ENCODE peak calls at places on chromosomes 12 and 14, in seven cellular contexts. One of them, this sample, is unnamed.
A peak's percentile ranks its signal among the peaks of the same experiment; 100 is the strongest.

GRCh38 chr14:93974833-93975232 is 1.5 kb downstream of the ASB2 start:
- DNase-seq in NCI-H446 treated with DMSO at 0.1 percent for 48 hours: peak; percentile 8
- DNase-seq in stimulated activated CD4-positive, alpha-beta T cell treated with anti-CD3 and anti-CD28 coated beads, Interleukin-15, amount 100 ng/mL, for 24 hours: no peak
- DNase-seq in mammary epithelial cell: no peak
- DNase-seq in AG10803: no peak
- DNase-seq in mucosa of descending colon: no peak
- DNase-seq in adipocyte: no peak
- DNase-seq in this sample: no peak

GRCh38 chr12:102050660-102051430 is 10.9 kb downstream of the WASHC3 start:
- DNase-seq in NCI-H446 treated with DMSO at 0.1 percent for 48 hours: no peak
- DNase-seq in stimulated activated CD4-positive, alpha-beta T cell treated with anti-CD3 and anti-CD28 coated beads, Interleukin-15, amount 100 ng/mL, for 24 hours: no peak
- DNase-seq in mammary epithelial cell: no peak
- DNase-seq in AG10803: no peak
- DNase-seq in mucosa of descending colon: no peak
- DNase-seq in adipocyte: no peak
- DNase-seq in this sample: no peak

GRCh38 chr14:29321646-29322045 is 555.1 kb downstream of the FOXG1 start:
- DNase-seq in NCI-H446 treated with DMSO at 0.1 percent for 48 hours: no peak
- DNase-seq in stimulated activated CD4-positive, alpha-beta T cell treated with anti-CD3 and anti-CD28 coated beads, Interleukin-15, amount 100 ng/mL, for 24 hours: no peak
- DNase-seq in mammary epithelial cell: no peak
- DNase-seq in AG10803: peak; percentile 31
- DNase-seq in mucosa of descending colon: no peak
- DNase-seq in adipocyte: peak; percentile 18
- DNase-seq in this sample: no peak

GRCh38 chr12:77032406-77032805 is 33.0 kb downstream of the E2F7 start:
- DNase-seq in NCI-H446 treated with DMSO at 0.1 percent for 48 hours: no peak
- DNase-seq in stimulated activated CD4-positive, alpha-beta T cell treated with anti-CD3 and anti-CD28 coated beads, Interleukin-15, amount 100 ng/mL, for 24 hours: no peak
- DNase-seq in mammary epithelial cell: peak; percentile 90
- DNase-seq in AG10803: peak; percentile 77
- DNase-seq in mucosa of descending colon: no peak
- DNase-seq in adipocyte: no peak
- DNase-seq in this sample: no peak

GRCh38 chr14:64708148-64709004 is 4.2 kb downstream of the PLEKHG3 start:
- DNase-seq in NCI-H446 treated with DMSO at 0.1 percent for 48 hours: no peak
- DNase-seq in stimulated activated CD4-positive, alpha-beta T cell treated with anti-CD3 and anti-CD28 coated beads, Interleukin-15, amount 100 ng/mL, for 24 hours: no peak
- DNase-seq in mammary epithelial cell: peak; percentile 89
- DNase-seq in AG10803: no peak
- DNase-seq in mucosa of descending colon: no peak
- DNase-seq in adipocyte: no peak
- DNase-seq in this sample: peak; percentile 77

GRCh38 chr12:124148481-124148880 is 146.4 kb upstream of the RFLNA start:
- DNase-seq in NCI-H446 treated with DMSO at 0.1 percent for 48 hours: no peak
- DNase-seq in stimulated activated CD4-positive, alpha-beta T cell treated with anti-CD3 and anti-CD28 coated beads, Interleukin-15, amount 100 ng/mL, for 24 hours: no peak
- DNase-seq in mammary epithelial cell: no peak
- DNase-seq in AG10803: no peak
- DNase-seq in mucosa of descending colon: no peak
- DNase-seq in adipocyte: no peak
- DNase-seq in this sample: no peak

GRCh38 chr14:25371053-25371452 is 321.1 kb upstream of the STXBP6 start:
- DNase-seq in NCI-H446 treated with DMSO at 0.1 percent for 48 hours: peak; percentile 69
- DNase-seq in stimulated activated CD4-positive, alpha-beta T cell treated with anti-CD3 and anti-CD28 coated beads, Interleukin-15, amount 100 ng/mL, for 24 hours: no peak
- DNase-seq in mammary epithelial cell: no peak
- DNase-seq in AG10803: no peak
- DNase-seq in mucosa of descending colon: no peak
- DNase-seq in adipocyte: no peak
- DNase-seq in this sample: no peak

GRCh38 chr12:124753230-124753595 is 110.5 kb downstream of the SCARB1 start:
- DNase-seq in NCI-H446 treated with DMSO at 0.1 percent for 48 hours: peak; percentile 81
- DNase-seq in stimulated activated CD4-positive, alpha-beta T cell treated with anti-CD3 and anti-CD28 coated beads, Interleukin-15, amount 100 ng/mL, for 24 hours: no peak
- DNase-seq in mammary epithelial cell: no peak
- DNase-seq in AG10803: no peak
- DNase-seq in mucosa of descending colon: no peak
- DNase-seq in adipocyte: no peak
- DNase-seq in this sample: peak; percentile 88

GRCh38 chr12:57899010-57899662 is 42.2 kb upstream of the ATP23 start:
- DNase-seq in NCI-H446 treated with DMSO at 0.1 percent for 48 hours: no peak
- DNase-seq in stimulated activated CD4-positive, alpha-beta T cell treated with anti-CD3 and anti-CD28 coated beads, Interleukin-15, amount 100 ng/mL, for 24 hours: peak; percentile 88
- DNase-seq in mammary epithelial cell: peak; percentile 91
- DNase-seq in AG10803: peak; percentile 40
- DNase-seq in mucosa of descending colon: no peak
- DNase-seq in adipocyte: peak; percentile 80
- DNase-seq in this sample: peak; percentile 86

GRCh38 chr14:92960706-92961566 is 38.0 kb downstream of the CHGA start:
- DNase-seq in NCI-H446 treated with DMSO at 0.1 percent for 48 hours: no peak
- DNase-seq in stimulated activated CD4-positive, alpha-beta T cell treated with anti-CD3 and anti-CD28 coated beads, Interleukin-15, amount 100 ng/mL, for 24 hours: no peak
- DNase-seq in mammary epithelial cell: peak; percentile 34
- DNase-seq in AG10803: peak; percentile 25
- DNase-seq in mucosa of descending colon: no peak
- DNase-seq in adipocyte: peak; percentile 22
- DNase-seq in this sample: no peak

GRCh38 chr12:92493816-92494215 is 209.0 kb upstream of the PLEKHG7 start:
- DNase-seq in NCI-H446 treated with DMSO at 0.1 percent for 48 hours: no peak
- DNase-seq in stimulated activated CD4-positive, alpha-beta T cell treated with anti-CD3 and anti-CD28 coated beads, Interleukin-15, amount 100 ng/mL, for 24 hours: no peak
- DNase-seq in mammary epithelial cell: peak; percentile 62
- DNase-seq in AG10803: peak; percentile 3
- DNase-seq in mucosa of descending colon: no peak
- DNase-seq in adipocyte: no peak
- DNase-seq in this sample: no peak

GRCh38 chr14:68401320-68401719 is 391.5 kb downstream of the ZFP36L1 start:
- DNase-seq in NCI-H446 treated with DMSO at 0.1 percent for 48 hours: no peak
- DNase-seq in stimulated activated CD4-positive, alpha-beta T cell treated with anti-CD3 and anti-CD28 coated beads, Interleukin-15, amount 100 ng/mL, for 24 hours: no peak
- DNase-seq in mammary epithelial cell: peak; percentile 79
- DNase-seq in AG10803: peak; percentile 98
- DNase-seq in mucosa of descending colon: no peak
- DNase-seq in adipocyte: no peak
- DNase-seq in this sample: no peak

GRCh38 chr12:130258863-130259262 is 78.8 kb upstream of the PIWIL1 start:
- DNase-seq in NCI-H446 treated with DMSO at 0.1 percent for 48 hours: no peak
- DNase-seq in stimulated activated CD4-positive, alpha-beta T cell treated with anti-CD3 and anti-CD28 coated beads, Interleukin-15, amount 100 ng/mL, for 24 hours: no peak
- DNase-seq in mammary epithelial cell: no peak
- DNase-seq in AG10803: no peak
- DNase-seq in mucosa of descending colon: no peak
- DNase-seq in adipocyte: no peak
- DNase-seq in this sample: no peak

GRCh38 chr12:31578632-31579031 is 12.3 kb downstream of the DENND5B start:
- DNase-seq in NCI-H446 treated with DMSO at 0.1 percent for 48 hours: peak; percentile 87
- DNase-seq in stimulated activated CD4-positive, alpha-beta T cell treated with anti-CD3 and anti-CD28 coated beads, Interleukin-15, amount 100 ng/mL, for 24 hours: no peak
- DNase-seq in mammary epithelial cell: no peak
- DNase-seq in AG10803: peak; percentile 77
- DNase-seq in mucosa of descending colon: no peak
- DNase-seq in adipocyte: no peak
- DNase-seq in this sample: no peak

This sample was measured in sigmoid colon.